ENCODE peak calls at places on chromosomes 5 and 9, in six cellular contexts. X is neural crest cell, M is KBM-7, A is GM12892, L is fibroblast of mammary gland, T is MM.1S. S is an unnamed sample.

GRCh38 chr9:122370869-122371467 is at the start of gene PTGS1:
- DNase-seq in X (peak), M (peak), T (peak), L (no peak), A (peak), S (no peak)

GRCh38 chr9:132589148-132590036 is 7.0 kb downstream of the BARHL1 start:
- DNase-seq in T (no peak), X (no peak), L (no peak), A (no peak), M (no peak), S (no peak)

GRCh38 chr9:70083429-70083828 is 39.8 kb downstream of the MAMDC2 start:
- DNase-seq in X (no peak), A (no peak), M (no peak), T (no peak), L (no peak), S (peak)

GRCh38 chr5:99590806-99591205 is 662.0 kb upstream of the CHD1 start:
- DNase-seq in X (no peak), L (no peak), M (no peak), A (no peak), T (no peak), S (no peak)

GRCh38 chr9:95425910-95426551 is 90.7 kb downstream of the PTCH1 start:
- DNase-seq in M (no peak), X (no peak), L (peak), T (peak), A (no peak), S (no peak)

GRCh38 chr5:82735160-82735789 is 341.9 kb downstream of the TMEM167A start:
- DNase-seq in M (peak), T (no peak), A (no peak), L (peak), X (no peak), S (peak)

GRCh38 chr9:114718801-114719221 is 36.8 kb upstream of the TEX48 start:
- DNase-seq in M (peak), L (no peak), X (no peak), T (no peak), A (no peak), S (no peak)

GRCh38 chr5:52870448-52870847 is 82.7 kb downstream of the ITGA1 start:
- DNase-seq in L (peak), X (peak), M (no peak), T (no peak), A (no peak), S (no peak)

GRCh38 chr5:20972419-20972925 is 984.5 kb upstream of the CDH18 start:
- DNase-seq in X (no peak), L (peak), A (no peak), M (peak), T (peak), S (peak)

GRCh38 chr5:120055858-120056257 is 408.2 kb upstream of the PRR16 start:
- DNase-seq in M (no peak), L (peak), X (no peak), T (no peak), A (no peak), S (peak)

GRCh38 chr9:133862585-133863041 is 124.5 kb upstream of the SARDH start:
- DNase-seq in M (peak), A (no peak), X (no peak), L (no peak), T (no peak), S (no peak)

GRCh38 chr5:14870347-14871083 is 1.1 kb downstream of the ANKH start:
- DNase-seq in T (peak), X (no peak), L (no peak), A (no peak), M (no peak), S (peak)

GRCh38 chr9:7935666-7936065 is 136.1 kb upstream of the DMAC1 start:
- DNase-seq in M (no peak), A (no peak), L (no peak), T (peak), X (no peak), S (peak)

GRCh38 chr5:25489834-25490538 is 845.2 kb upstream of the CDH10 start:
- DNase-seq in L (no peak), A (no peak), X (no peak), M (no peak), T (no peak), S (no peak)

GRCh38 chr5:181195249-181195761 is 9.7 kb downstream of the TRIM7 start:
- DNase-seq in T (peak), L (no peak), X (no peak), A (no peak), M (no peak), S (no peak)

GRCh38 chr5:36685631-36686147 is 79.3 kb downstream of the SLC1A3 start:
- DNase-seq in A (no peak), M (no peak), L (peak), T (peak), X (no peak), S (no peak)

S was measured in fibroblast of the aortic adventitia.